ENCODE peak calls at places on chromosomes 1 and 21, in six cellular contexts. S is CD8-positive, alpha-beta memory T cell; M is left ventricle myocardium inferior; V is COR-L47; Z is neuronal stem cell; X is NCI-H748 treated with DMSO at 0.1 percent for 48 hours. Y is an unnamed sample.

GRCh38 chr1:35442737-35443136 is 114.5 kb downstream of the KIAA0319L start:
- DNase-seq in V (no peak), Z (no peak), M (no peak), X (no peak), S (no peak), Y (no peak)

GRCh38 chr1:43831866-43832654 is 101.5 kb upstream of the ARTN start:
- DNase-seq in X (no peak), Z (no peak), V (no peak), M (no peak), S (no peak), Y (no peak)

GRCh38 chr1:226066415-226067077 is 4.0 kb downstream of the H3-3A start:
- DNase-seq in X (no peak), Z (no peak), M (no peak), S (no peak), V (no peak), Y (no peak)

GRCh38 chr21:42302292-42302650 is 12.9 kb downstream of the TFF3 start:
- DNase-seq in S (no peak), M (no peak), V (no peak), X (no peak), Z (no peak), Y (no peak)

GRCh38 chr1:183630748-183631147 is 4.8 kb downstream of the ARPC5 start:
- DNase-seq in X (no peak), M (no peak), Z (no peak), S (no peak), V (no peak), Y (no peak)

GRCh38 chr1:46202975-46203737 is at the start of gene LURAP1:
- DNase-seq in S (peak; percentile 20), V (no peak), M (peak; percentile 69), X (peak; percentile 52), Z (peak; percentile 56), Y (peak; percentile 55)

GRCh38 chr1:45892068-45892785 is 88.8 kb downstream of the MAST2 start:
- DNase-seq in S (no peak), V (no peak), M (no peak), X (no peak), Z (no peak), Y (peak; percentile 93)

GRCh38 chr21:29549614-29550013 is 250.9 kb downstream of the BACH1 start:
- DNase-seq in X (no peak), M (no peak), Z (no peak), V (no peak), S (no peak), Y (no peak)

GRCh38 chr1:208207388-208208131 is 36.6 kb downstream of the PLXNA2 start:
- DNase-seq in X (peak; percentile 29), Z (no peak), S (no peak), M (peak; percentile 53), V (peak; percentile 27), Y (peak; percentile 99)

GRCh38 chr1:197269053-197269452 is 1.0 kb downstream of the CRB1 start:
- DNase-seq in V (peak; percentile 79), M (no peak), S (no peak), Z (no peak), X (peak; percentile 8), Y (no peak)

GRCh38 chr1:34365295-34365694 is 188.6 kb downstream of the C1orf94 start:
- DNase-seq in Z (no peak), X (no peak), S (no peak), M (no peak), V (no peak), Y (no peak)

GRCh38 chr1:229027622-229028182 is 243.2 kb upstream of the RAB4A start:
- DNase-seq in Z (peak; percentile 84), S (no peak), M (no peak), X (no peak), V (no peak), Y (peak; percentile 48)

GRCh38 chr1:61152066-61152465 is 69.7 kb downstream of the NFIA start:
- DNase-seq in S (no peak), V (no peak), Z (no peak), M (no peak), X (no peak), Y (no peak)

GRCh38 chr1:165365344-165365743 is 8.8 kb upstream of the LMX1A start:
- DNase-seq in X (no peak), Z (no peak), S (no peak), V (peak; percentile 41), M (no peak), Y (peak; percentile 51)

GRCh38 chr21:43867936-43868335 is 2.9 kb downstream of the AGPAT3 start:
- DNase-seq in M (no peak), S (no peak), X (no peak), V (no peak), Z (no peak), Y (no peak)

GRCh38 chr1:218969021-218969420 is 204.7 kb upstream of the LYPLAL1 start:
- DNase-seq in Z (no peak), M (no peak), X (no peak), S (no peak), V (no peak), Y (no peak)

GRCh38 chr1:42784946-42785693 is at the start of gene TMEM269:
- DNase-seq in V (no peak), M (no peak), S (peak; percentile 26), Z (no peak), X (no peak), Y (no peak)

GRCh38 chr1:100556925-100557605 is 19.1 kb downstream of the GPR88 start:
- DNase-seq in X (no peak), S (no peak), V (no peak), M (no peak), Z (no peak), Y (no peak)

GRCh38 chr1:23673086-23673813 is 18.4 kb upstream of the RPL11 start:
- DNase-seq in V (no peak), X (no peak), Z (peak; percentile 59), M (no peak), S (no peak), Y (peak; percentile 100)

GRCh38 chr1:58870298-58870676 is 86.4 kb upstream of the JUN start:
- DNase-seq in M (no peak), V (peak; percentile 82), X (peak; percentile 84), Z (no peak), S (no peak), Y (no peak)

GRCh38 chr1:178192686-178193085 is 98.8 kb downstream of the RASAL2 start:
- DNase-seq in X (no peak), S (no peak), M (no peak), V (no peak), Z (no peak), Y (peak; percentile 64)

GRCh38 chr1:113207019-113207418 is 134.0 kb downstream of the LRIG2 start:
- DNase-seq in S (no peak), M (no peak), X (no peak), Z (no peak), V (no peak), Y (no peak)

GRCh38 chr1:99992760-99993467 is 23.1 kb downstream of the SLC35A3 start:
- DNase-seq in Z (no peak), S (no peak), M (no peak), V (no peak), X (no peak), Y (peak; percentile 24)

GRCh38 chr1:79043506-79043905 is 37.0 kb upstream of the ADGRL4 start:
- DNase-seq in M (no peak), Z (no peak), S (no peak), V (no peak), X (no peak), Y (no peak)

Y was measured in bronchial epithelial cell.